ENCODE peak calls at places on chromosomes 4 and X, in five cellular contexts. One of them, this sample, is unnamed.

GRCh38 chr4:76634239-76634638 is 199.2 kb downstream of the SHROOM3 start:
- DNase-seq in left lung: no peak
- DNase-seq in KG1: no peak
- DNase-seq in right lobe of liver: no peak
- DNase-seq in C1 segment of cervical spinal cord: no peak
- DNase-seq in this sample: no peak

GRCh38 chr4:24032371-24032989 is 142.6 kb upstream of the PPARGC1A start:
- DNase-seq in right lobe of liver: no peak
- DNase-seq in KG1: no peak
- DNase-seq in left lung: no peak
- DNase-seq in C1 segment of cervical spinal cord: no peak
- DNase-seq in this sample: no peak

GRCh38 chr4:102713096-102713495 is 47.7 kb downstream of the MANBA start:
- DNase-seq in KG1: no peak
- DNase-seq in left lung: no peak
- DNase-seq in right lobe of liver: no peak
- DNase-seq in C1 segment of cervical spinal cord: no peak
- DNase-seq in this sample: no peak

GRCh38 chr4:67634741-67635140 is 66.2 kb downstream of the UBA6 start:
- DNase-seq in KG1: no peak
- DNase-seq in right lobe of liver: no peak
- DNase-seq in left lung: no peak
- DNase-seq in C1 segment of cervical spinal cord: no peak
- DNase-seq in this sample: no peak

GRCh38 chr4:120232050-120232449 is 165.4 kb upstream of the MAD2L1 start:
- DNase-seq in C1 segment of cervical spinal cord: no peak
- DNase-seq in right lobe of liver: no peak
- DNase-seq in left lung: no peak
- DNase-seq in KG1: no peak
- DNase-seq in this sample: no peak

GRCh38 chr4:128461300-128462103 is 173.9 kb upstream of the PGRMC2 start:
- DNase-seq in right lobe of liver: no peak
- DNase-seq in C1 segment of cervical spinal cord: no peak
- DNase-seq in left lung: no peak
- DNase-seq in KG1: no peak
- DNase-seq in this sample: no peak

GRCh38 chr4:89221175-89221867 is 86.3 kb downstream of the GPRIN3 start:
- DNase-seq in KG1: no peak
- DNase-seq in right lobe of liver: no peak
- DNase-seq in C1 segment of cervical spinal cord: no peak
- DNase-seq in left lung: no peak
- DNase-seq in this sample: no peak

GRCh38 chrX:102950908-102951866 is 14.1 kb downstream of the RAB40AL start:
- DNase-seq in C1 segment of cervical spinal cord: no peak
- DNase-seq in left lung: no peak
- DNase-seq in right lobe of liver: no peak
- DNase-seq in KG1: peak
- DNase-seq in this sample: peak

GRCh38 chrX:106957856-106958255 is 37.7 kb downstream of the CLDN2 start:
- DNase-seq in KG1: no peak
- DNase-seq in right lobe of liver: no peak
- DNase-seq in left lung: no peak
- DNase-seq in C1 segment of cervical spinal cord: no peak
- DNase-seq in this sample: no peak

GRCh38 chrX:346034-346813 is 27.6 kb upstream of the GTPBP6 start:
- DNase-seq in right lobe of liver: peak
- DNase-seq in KG1: no peak
- DNase-seq in left lung: no peak
- DNase-seq in C1 segment of cervical spinal cord: no peak
- DNase-seq in this sample: no peak

GRCh38 chrX:138191998-138192397 is 519.5 kb downstream of the FGF13 start:
- DNase-seq in left lung: no peak
- DNase-seq in C1 segment of cervical spinal cord: no peak
- DNase-seq in KG1: no peak
- DNase-seq in right lobe of liver: no peak
- DNase-seq in this sample: no peak

GRCh38 chr4:109873791-109874514 is 26.0 kb downstream of the LRIT3 start:
- DNase-seq in left lung: no peak
- DNase-seq in KG1: no peak
- DNase-seq in C1 segment of cervical spinal cord: no peak
- DNase-seq in right lobe of liver: no peak
- DNase-seq in this sample: no peak

GRCh38 chrX:35098419-35098818 is 155.8 kb downstream of the FAM47B start:
- DNase-seq in C1 segment of cervical spinal cord: no peak
- DNase-seq in left lung: no peak
- DNase-seq in KG1: no peak
- DNase-seq in right lobe of liver: no peak
- DNase-seq in this sample: no peak